ENCODE peak calls at places on chromosomes 7 and 10, in seven cellular contexts. One of them, this sample, is unnamed.
A peak's percentile ranks its signal among the peaks of the same experiment; 100 is the strongest.

GRCh38 chr10:124041684-124042445 is 51.5 kb downstream of the CHST15 start:
- DNase-seq in H9: no peak
- DNase-seq in fibroblast of the aortic adventitia: peak; percentile 16
- DNase-seq in amygdala: no peak
- DNase-seq in activated naive CD4-positive, alpha-beta T cell: no peak
- DNase-seq in stimulated activated CD4-positive, alpha-beta T cell treated with anti-CD3 and anti-CD28 coated beads, Interleukin-4, amount 100 ng/mL, for 48 hours: no peak
- DNase-seq in B cell: no peak
- DNase-seq in this sample: peak; percentile 16

GRCh38 chr10:29783211-29783947 is 148.6 kb upstream of the SVIL start:
- DNase-seq in H9: no peak
- DNase-seq in fibroblast of the aortic adventitia: peak; percentile 19
- DNase-seq in amygdala: no peak
- DNase-seq in activated naive CD4-positive, alpha-beta T cell: no peak
- DNase-seq in stimulated activated CD4-positive, alpha-beta T cell treated with anti-CD3 and anti-CD28 coated beads, Interleukin-4, amount 100 ng/mL, for 48 hours: no peak
- DNase-seq in B cell: no peak
- DNase-seq in this sample: peak; percentile 29

GRCh38 chr7:102425639-102426267 is 7.6 kb upstream of the ORAI2 start:
- DNase-seq in H9: peak; percentile 54
- DNase-seq in fibroblast of the aortic adventitia: no peak
- DNase-seq in amygdala: no peak
- DNase-seq in activated naive CD4-positive, alpha-beta T cell: peak; percentile 67
- DNase-seq in stimulated activated CD4-positive, alpha-beta T cell treated with anti-CD3 and anti-CD28 coated beads, Interleukin-4, amount 100 ng/mL, for 48 hours: peak; percentile 67
- DNase-seq in B cell: peak; percentile 96
- DNase-seq in this sample: no peak

GRCh38 chr10:8049151-8049873 is 5.2 kb upstream of the GATA3 start:
- DNase-seq in H9: no peak
- DNase-seq in fibroblast of the aortic adventitia: no peak
- DNase-seq in amygdala: no peak
- DNase-seq in activated naive CD4-positive, alpha-beta T cell: no peak
- DNase-seq in stimulated activated CD4-positive, alpha-beta T cell treated with anti-CD3 and anti-CD28 coated beads, Interleukin-4, amount 100 ng/mL, for 48 hours: no peak
- DNase-seq in B cell: peak; percentile 28
- DNase-seq in this sample: peak; percentile 32

GRCh38 chr10:108735380-108735779 is 1187.9 kb downstream of the XPNPEP1 start:
- DNase-seq in H9: no peak
- DNase-seq in fibroblast of the aortic adventitia: peak; percentile 40
- DNase-seq in amygdala: no peak
- DNase-seq in activated naive CD4-positive, alpha-beta T cell: no peak
- DNase-seq in stimulated activated CD4-positive, alpha-beta T cell treated with anti-CD3 and anti-CD28 coated beads, Interleukin-4, amount 100 ng/mL, for 48 hours: no peak
- DNase-seq in B cell: no peak
- DNase-seq in this sample: peak; percentile 72

GRCh38 chr7:131808736-131809135 is 252.3 kb upstream of the PODXL start:
- DNase-seq in H9: no peak
- DNase-seq in fibroblast of the aortic adventitia: no peak
- DNase-seq in amygdala: no peak
- DNase-seq in activated naive CD4-positive, alpha-beta T cell: no peak
- DNase-seq in stimulated activated CD4-positive, alpha-beta T cell treated with anti-CD3 and anti-CD28 coated beads, Interleukin-4, amount 100 ng/mL, for 48 hours: no peak
- DNase-seq in B cell: no peak
- DNase-seq in this sample: no peak

GRCh38 chr7:51007708-51008505 is 225.2 kb upstream of the GRB10 start:
- DNase-seq in H9: no peak
- DNase-seq in fibroblast of the aortic adventitia: no peak
- DNase-seq in amygdala: no peak
- DNase-seq in activated naive CD4-positive, alpha-beta T cell: no peak
- DNase-seq in stimulated activated CD4-positive, alpha-beta T cell treated with anti-CD3 and anti-CD28 coated beads, Interleukin-4, amount 100 ng/mL, for 48 hours: no peak
- DNase-seq in B cell: no peak
- DNase-seq in this sample: no peak

GRCh38 chr10:122490786-122491680 is 29.7 kb downstream of the HTRA1 start:
- DNase-seq in H9: no peak
- DNase-seq in fibroblast of the aortic adventitia: no peak
- DNase-seq in amygdala: no peak
- DNase-seq in activated naive CD4-positive, alpha-beta T cell: no peak
- DNase-seq in stimulated activated CD4-positive, alpha-beta T cell treated with anti-CD3 and anti-CD28 coated beads, Interleukin-4, amount 100 ng/mL, for 48 hours: no peak
- DNase-seq in B cell: no peak
- DNase-seq in this sample: no peak

GRCh38 chr10:31906039-31906438 is 22.6 kb downstream of the ARHGAP12 start:
- DNase-seq in H9: no peak
- DNase-seq in fibroblast of the aortic adventitia: no peak
- DNase-seq in amygdala: no peak
- DNase-seq in activated naive CD4-positive, alpha-beta T cell: no peak
- DNase-seq in stimulated activated CD4-positive, alpha-beta T cell treated with anti-CD3 and anti-CD28 coated beads, Interleukin-4, amount 100 ng/mL, for 48 hours: no peak
- DNase-seq in B cell: no peak
- DNase-seq in this sample: no peak

GRCh38 chr10:110643670-110644597 is at the start of gene RBM20:
- DNase-seq in H9: peak; percentile 59
- DNase-seq in fibroblast of the aortic adventitia: no peak
- DNase-seq in amygdala: no peak
- DNase-seq in activated naive CD4-positive, alpha-beta T cell: peak; percentile 13
- DNase-seq in stimulated activated CD4-positive, alpha-beta T cell treated with anti-CD3 and anti-CD28 coated beads, Interleukin-4, amount 100 ng/mL, for 48 hours: peak; percentile 6
- DNase-seq in B cell: no peak
- DNase-seq in this sample: peak; percentile 31

GRCh38 chr10:59096631-59097030 is 79.8 kb upstream of the PHYHIPL start:
- DNase-seq in H9: no peak
- DNase-seq in fibroblast of the aortic adventitia: no peak
- DNase-seq in amygdala: no peak
- DNase-seq in activated naive CD4-positive, alpha-beta T cell: no peak
- DNase-seq in stimulated activated CD4-positive, alpha-beta T cell treated with anti-CD3 and anti-CD28 coated beads, Interleukin-4, amount 100 ng/mL, for 48 hours: no peak
- DNase-seq in B cell: no peak
- DNase-seq in this sample: no peak

GRCh38 chr7:131284702-131285419 is 42.8 kb upstream of the MKLN1 start:
- DNase-seq in H9: peak; percentile 32
- DNase-seq in fibroblast of the aortic adventitia: peak; percentile 82
- DNase-seq in amygdala: peak; percentile 32
- DNase-seq in activated naive CD4-positive, alpha-beta T cell: no peak
- DNase-seq in stimulated activated CD4-positive, alpha-beta T cell treated with anti-CD3 and anti-CD28 coated beads, Interleukin-4, amount 100 ng/mL, for 48 hours: no peak
- DNase-seq in B cell: no peak
- DNase-seq in this sample: peak; percentile 64

GRCh38 chr10:120221873-120222485 is 235.0 kb upstream of the PLPP4 start:
- DNase-seq in H9: peak; percentile 77
- DNase-seq in fibroblast of the aortic adventitia: peak; percentile 70
- DNase-seq in amygdala: no peak
- DNase-seq in activated naive CD4-positive, alpha-beta T cell: no peak
- DNase-seq in stimulated activated CD4-positive, alpha-beta T cell treated with anti-CD3 and anti-CD28 coated beads, Interleukin-4, amount 100 ng/mL, for 48 hours: no peak
- DNase-seq in B cell: no peak
- DNase-seq in this sample: peak; percentile 62

GRCh38 chr7:143171697-143172096 is 11.5 kb upstream of the TAS2R39 start:
- DNase-seq in H9: no peak
- DNase-seq in fibroblast of the aortic adventitia: peak; percentile 7
- DNase-seq in amygdala: no peak
- DNase-seq in activated naive CD4-positive, alpha-beta T cell: no peak
- DNase-seq in stimulated activated CD4-positive, alpha-beta T cell treated with anti-CD3 and anti-CD28 coated beads, Interleukin-4, amount 100 ng/mL, for 48 hours: no peak
- DNase-seq in B cell: no peak
- DNase-seq in this sample: no peak

GRCh38 chr7:95389516-95389915 is 6.7 kb downstream of the PON3 start:
- DNase-seq in H9: no peak
- DNase-seq in fibroblast of the aortic adventitia: no peak
- DNase-seq in amygdala: no peak
- DNase-seq in activated naive CD4-positive, alpha-beta T cell: no peak
- DNase-seq in stimulated activated CD4-positive, alpha-beta T cell treated with anti-CD3 and anti-CD28 coated beads, Interleukin-4, amount 100 ng/mL, for 48 hours: no peak
- DNase-seq in B cell: no peak
- DNase-seq in this sample: no peak

GRCh38 chr7:131072505-131073091 is 255.1 kb upstream of the MKLN1 start:
- DNase-seq in H9: peak; percentile 46
- DNase-seq in fibroblast of the aortic adventitia: peak; percentile 68
- DNase-seq in amygdala: no peak
- DNase-seq in activated naive CD4-positive, alpha-beta T cell: no peak
- DNase-seq in stimulated activated CD4-positive, alpha-beta T cell treated with anti-CD3 and anti-CD28 coated beads, Interleukin-4, amount 100 ng/mL, for 48 hours: no peak
- DNase-seq in B cell: no peak
- DNase-seq in this sample: peak; percentile 81

GRCh38 chr10:73339436-73339835 is 19.2 kb downstream of the CFAP70 start:
- DNase-seq in H9: no peak
- DNase-seq in fibroblast of the aortic adventitia: no peak
- DNase-seq in amygdala: peak; percentile 40
- DNase-seq in activated naive CD4-positive, alpha-beta T cell: no peak
- DNase-seq in stimulated activated CD4-positive, alpha-beta T cell treated with anti-CD3 and anti-CD28 coated beads, Interleukin-4, amount 100 ng/mL, for 48 hours: no peak
- DNase-seq in B cell: no peak
- DNase-seq in this sample: peak; percentile 26

GRCh38 chr7:130367088-130367755 is 13.1 kb upstream of the CPA1 start:
- DNase-seq in H9: no peak
- DNase-seq in fibroblast of the aortic adventitia: no peak
- DNase-seq in amygdala: no peak
- DNase-seq in activated naive CD4-positive, alpha-beta T cell: peak; percentile 6
- DNase-seq in stimulated activated CD4-positive, alpha-beta T cell treated with anti-CD3 and anti-CD28 coated beads, Interleukin-4, amount 100 ng/mL, for 48 hours: no peak
- DNase-seq in B cell: no peak
- DNase-seq in this sample: no peak

GRCh38 chr10:22219308-22219707 is 1.5 kb upstream of the EBLN1 start:
- DNase-seq in H9: no peak
- DNase-seq in fibroblast of the aortic adventitia: peak; percentile 0
- DNase-seq in amygdala: no peak
- DNase-seq in activated naive CD4-positive, alpha-beta T cell: no peak
- DNase-seq in stimulated activated CD4-positive, alpha-beta T cell treated with anti-CD3 and anti-CD28 coated beads, Interleukin-4, amount 100 ng/mL, for 48 hours: no peak
- DNase-seq in B cell: no peak
- DNase-seq in this sample: peak; percentile 39

GRCh38 chr7:94562525-94562924 is 52.9 kb downstream of the CASD1 start:
- DNase-seq in H9: no peak
- DNase-seq in fibroblast of the aortic adventitia: no peak
- DNase-seq in amygdala: no peak
- DNase-seq in activated naive CD4-positive, alpha-beta T cell: no peak
- DNase-seq in stimulated activated CD4-positive, alpha-beta T cell treated with anti-CD3 and anti-CD28 coated beads, Interleukin-4, amount 100 ng/mL, for 48 hours: no peak
- DNase-seq in B cell: no peak
- DNase-seq in this sample: no peak

GRCh38 chr7:20264623-20265022 is 47.4 kb upstream of the MACC1 start:
- DNase-seq in H9: no peak
- DNase-seq in fibroblast of the aortic adventitia: no peak
- DNase-seq in amygdala: no peak
- DNase-seq in activated naive CD4-positive, alpha-beta T cell: no peak
- DNase-seq in stimulated activated CD4-positive, alpha-beta T cell treated with anti-CD3 and anti-CD28 coated beads, Interleukin-4, amount 100 ng/mL, for 48 hours: no peak
- DNase-seq in B cell: no peak
- DNase-seq in this sample: no peak

GRCh38 chr10:83582407-83583095 is 556.8 kb upstream of the GHITM start:
- DNase-seq in H9: no peak
- DNase-seq in fibroblast of the aortic adventitia: no peak
- DNase-seq in amygdala: no peak
- DNase-seq in activated naive CD4-positive, alpha-beta T cell: no peak
- DNase-seq in stimulated activated CD4-positive, alpha-beta T cell treated with anti-CD3 and anti-CD28 coated beads, Interleukin-4, amount 100 ng/mL, for 48 hours: no peak
- DNase-seq in B cell: no peak
- DNase-seq in this sample: no peak

GRCh38 chr10:78935697-78936407 is 132.9 kb upstream of the ZMIZ1 start:
- DNase-seq in H9: no peak
- DNase-seq in fibroblast of the aortic adventitia: no peak
- DNase-seq in amygdala: no peak
- DNase-seq in activated naive CD4-positive, alpha-beta T cell: no peak
- DNase-seq in stimulated activated CD4-positive, alpha-beta T cell treated with anti-CD3 and anti-CD28 coated beads, Interleukin-4, amount 100 ng/mL, for 48 hours: no peak
- DNase-seq in B cell: no peak
- DNase-seq in this sample: no peak

GRCh38 chr7:106038289-106038688 is 73.8 kb downstream of the SYPL1 start:
- DNase-seq in H9: no peak
- DNase-seq in fibroblast of the aortic adventitia: no peak
- DNase-seq in amygdala: no peak
- DNase-seq in activated naive CD4-positive, alpha-beta T cell: no peak
- DNase-seq in stimulated activated CD4-positive, alpha-beta T cell treated with anti-CD3 and anti-CD28 coated beads, Interleukin-4, amount 100 ng/mL, for 48 hours: no peak
- DNase-seq in B cell: no peak
- DNase-seq in this sample: no peak

GRCh38 chr10:97500297-97500575 is 1.5 kb downstream of the UBTD1 start:
- DNase-seq in H9: no peak
- DNase-seq in fibroblast of the aortic adventitia: no peak
- DNase-seq in amygdala: no peak
- DNase-seq in activated naive CD4-positive, alpha-beta T cell: no peak
- DNase-seq in stimulated activated CD4-positive, alpha-beta T cell treated with anti-CD3 and anti-CD28 coated beads, Interleukin-4, amount 100 ng/mL, for 48 hours: no peak
- DNase-seq in B cell: no peak
- DNase-seq in this sample: no peak

GRCh38 chr7:94374231-94374630 is 20.5 kb upstream of the COL1A2 start:
- DNase-seq in H9: peak; percentile 50
- DNase-seq in fibroblast of the aortic adventitia: peak; percentile 97
- DNase-seq in amygdala: no peak
- DNase-seq in activated naive CD4-positive, alpha-beta T cell: no peak
- DNase-seq in stimulated activated CD4-positive, alpha-beta T cell treated with anti-CD3 and anti-CD28 coated beads, Interleukin-4, amount 100 ng/mL, for 48 hours: no peak
- DNase-seq in B cell: no peak
- DNase-seq in this sample: peak; percentile 95

GRCh38 chr10:20085115-20085514 is 268.9 kb downstream of the PLXDC2 start:
- DNase-seq in H9: no peak
- DNase-seq in fibroblast of the aortic adventitia: no peak
- DNase-seq in amygdala: no peak
- DNase-seq in activated naive CD4-positive, alpha-beta T cell: no peak
- DNase-seq in stimulated activated CD4-positive, alpha-beta T cell treated with anti-CD3 and anti-CD28 coated beads, Interleukin-4, amount 100 ng/mL, for 48 hours: no peak
- DNase-seq in B cell: no peak
- DNase-seq in this sample: no peak

GRCh38 chr7:75980126-75980864 is 14.1 kb downstream of the TMEM120A start:
- DNase-seq in H9: no peak
- DNase-seq in fibroblast of the aortic adventitia: no peak
- DNase-seq in amygdala: no peak
- DNase-seq in activated naive CD4-positive, alpha-beta T cell: no peak
- DNase-seq in stimulated activated CD4-positive, alpha-beta T cell treated with anti-CD3 and anti-CD28 coated beads, Interleukin-4, amount 100 ng/mL, for 48 hours: no peak
- DNase-seq in B cell: no peak
- DNase-seq in this sample: no peak

GRCh38 chr10:50286517-50286916 is 35.2 kb upstream of the ASAH2 start:
- DNase-seq in H9: no peak
- DNase-seq in fibroblast of the aortic adventitia: peak; percentile 98
- DNase-seq in amygdala: no peak
- DNase-seq in activated naive CD4-positive, alpha-beta T cell: no peak
- DNase-seq in stimulated activated CD4-positive, alpha-beta T cell treated with anti-CD3 and anti-CD28 coated beads, Interleukin-4, amount 100 ng/mL, for 48 hours: no peak
- DNase-seq in B cell: no peak
- DNase-seq in this sample: no peak

GRCh38 chr7:112366886-112367285 is 83.4 kb upstream of the IFRD1 start:
- DNase-seq in H9: no peak
- DNase-seq in fibroblast of the aortic adventitia: no peak
- DNase-seq in amygdala: no peak
- DNase-seq in activated naive CD4-positive, alpha-beta T cell: no peak
- DNase-seq in stimulated activated CD4-positive, alpha-beta T cell treated with anti-CD3 and anti-CD28 coated beads, Interleukin-4, amount 100 ng/mL, for 48 hours: no peak
- DNase-seq in B cell: no peak
- DNase-seq in this sample: no peak

GRCh38 chr10:124722812-124723783 is 21.1 kb downstream of the FAM53B start:
- DNase-seq in H9: no peak
- DNase-seq in fibroblast of the aortic adventitia: no peak
- DNase-seq in amygdala: no peak
- DNase-seq in activated naive CD4-positive, alpha-beta T cell: no peak
- DNase-seq in stimulated activated CD4-positive, alpha-beta T cell treated with anti-CD3 and anti-CD28 coated beads, Interleukin-4, amount 100 ng/mL, for 48 hours: peak; percentile 37
- DNase-seq in B cell: peak; percentile 71
- DNase-seq in this sample: no peak

GRCh38 chr7:99521399-99521798 is 16.9 kb downstream of the ZKSCAN5 start:
- DNase-seq in H9: no peak
- DNase-seq in fibroblast of the aortic adventitia: no peak
- DNase-seq in amygdala: no peak
- DNase-seq in activated naive CD4-positive, alpha-beta T cell: no peak
- DNase-seq in stimulated activated CD4-positive, alpha-beta T cell treated with anti-CD3 and anti-CD28 coated beads, Interleukin-4, amount 100 ng/mL, for 48 hours: no peak
- DNase-seq in B cell: no peak
- DNase-seq in this sample: no peak

GRCh38 chr10:49552277-49552676 is 13.4 kb upstream of the ERCC6 start:
- DNase-seq in H9: no peak
- DNase-seq in fibroblast of the aortic adventitia: peak; percentile 93
- DNase-seq in amygdala: no peak
- DNase-seq in activated naive CD4-positive, alpha-beta T cell: no peak
- DNase-seq in stimulated activated CD4-positive, alpha-beta T cell treated with anti-CD3 and anti-CD28 coated beads, Interleukin-4, amount 100 ng/mL, for 48 hours: no peak
- DNase-seq in B cell: no peak
- DNase-seq in this sample: peak; percentile 95

GRCh38 chr7:26857534-26858228 is 6.7 kb downstream of the SKAP2 start:
- DNase-seq in H9: peak; percentile 68
- DNase-seq in fibroblast of the aortic adventitia: no peak
- DNase-seq in amygdala: peak; percentile 2
- DNase-seq in activated naive CD4-positive, alpha-beta T cell: no peak
- DNase-seq in stimulated activated CD4-positive, alpha-beta T cell treated with anti-CD3 and anti-CD28 coated beads, Interleukin-4, amount 100 ng/mL, for 48 hours: no peak
- DNase-seq in B cell: peak; percentile 48
- DNase-seq in this sample: no peak

GRCh38 chr7:131431289-131431688 is 103.6 kb downstream of the MKLN1 start:
- DNase-seq in H9: no peak
- DNase-seq in fibroblast of the aortic adventitia: peak; percentile 85
- DNase-seq in amygdala: peak; percentile 25
- DNase-seq in activated naive CD4-positive, alpha-beta T cell: no peak
- DNase-seq in stimulated activated CD4-positive, alpha-beta T cell treated with anti-CD3 and anti-CD28 coated beads, Interleukin-4, amount 100 ng/mL, for 48 hours: no peak
- DNase-seq in B cell: no peak
- DNase-seq in this sample: peak; percentile 52

GRCh38 chr7:135160858-135161653 is 9.5 kb downstream of the CYREN start:
- DNase-seq in H9: no peak
- DNase-seq in fibroblast of the aortic adventitia: peak; percentile 32
- DNase-seq in amygdala: no peak
- DNase-seq in activated naive CD4-positive, alpha-beta T cell: no peak
- DNase-seq in stimulated activated CD4-positive, alpha-beta T cell treated with anti-CD3 and anti-CD28 coated beads, Interleukin-4, amount 100 ng/mL, for 48 hours: no peak
- DNase-seq in B cell: peak; percentile 60
- DNase-seq in this sample: no peak

GRCh38 chr10:60818134-60818770 is 40.0 kb downstream of the CDK1 start:
- DNase-seq in H9: no peak
- DNase-seq in fibroblast of the aortic adventitia: peak; percentile 85
- DNase-seq in amygdala: no peak
- DNase-seq in activated naive CD4-positive, alpha-beta T cell: no peak
- DNase-seq in stimulated activated CD4-positive, alpha-beta T cell treated with anti-CD3 and anti-CD28 coated beads, Interleukin-4, amount 100 ng/mL, for 48 hours: no peak
- DNase-seq in B cell: no peak
- DNase-seq in this sample: peak; percentile 84

GRCh38 chr10:32048282-32048681 is 7.9 kb downstream of the KIF5B start:
- DNase-seq in H9: no peak
- DNase-seq in fibroblast of the aortic adventitia: no peak
- DNase-seq in amygdala: no peak
- DNase-seq in activated naive CD4-positive, alpha-beta T cell: no peak
- DNase-seq in stimulated activated CD4-positive, alpha-beta T cell treated with anti-CD3 and anti-CD28 coated beads, Interleukin-4, amount 100 ng/mL, for 48 hours: no peak
- DNase-seq in B cell: no peak
- DNase-seq in this sample: no peak